ENCODE peak calls at places on chromosomes 1 and 21, in four cellular contexts. G, J, S and H are unnamed samples.

GRCh38 chr1:244388961-244389360 is 62.7 kb downstream of the ADSS2 start:
- DNase-seq in G (no peak), J (no peak), S (no peak), H (no peak)

GRCh38 chr1:61453111-61453961 is 271.6 kb downstream of the TM2D1 start:
- DNase-seq in G (peak), J (peak), S (peak), H (peak)

GRCh38 chr1:209646558-209646957 is 5.7 kb downstream of the LAMB3 start:
- DNase-seq in G (peak), J (no peak), S (no peak), H (no peak)

GRCh38 chr1:226424228-226425003 is 16.5 kb upstream of the PARP1 start:
- DNase-seq in G (peak), J (no peak), S (no peak), H (peak)

GRCh38 chr1:18037651-18038050 is 69.9 kb upstream of the IGSF21 start:
- DNase-seq in G (no peak), J (no peak), S (no peak), H (no peak)

GRCh38 chr1:82604524-82604923 is 803.8 kb downstream of the ADGRL2 start:
- DNase-seq in G (peak), J (no peak), S (peak), H (no peak)

GRCh38 chr1:116954450-116954849 is 44.7 kb downstream of the PTGFRN start:
- DNase-seq in G (no peak), J (no peak), S (no peak), H (no peak)

GRCh38 chr1:14282583-14283186 is 315.8 kb upstream of the KAZN start:
- DNase-seq in G (no peak), J (no peak), S (no peak), H (no peak)

GRCh38 chr1:40630488-40631223 is 34.8 kb downstream of the RIMS3 start:
- DNase-seq in G (peak), J (peak), S (no peak), H (peak)

GRCh38 chr1:164660415-164661174 is 101.6 kb downstream of the PBX1 start:
- DNase-seq in G (no peak), J (no peak), S (no peak), H (no peak)

GRCh38 chr1:26278835-26279597 is 870 bp upstream of the SH3BGRL3 start:
- DNase-seq in G (no peak), J (peak), S (no peak), H (peak)

GRCh38 chr1:6357243-6357929 is 36.2 kb downstream of the ACOT7 start:
- DNase-seq in G (no peak), J (no peak), S (no peak), H (no peak)

GRCh38 chr1:204319027-204319426 is 40.7 kb downstream of the PLEKHA6 start:
- DNase-seq in G (no peak), J (no peak), S (no peak), H (no peak)

GRCh38 chr1:14769486-14770274 is 171.2 kb downstream of the KAZN start:
- DNase-seq in G (no peak), J (no peak), S (no peak), H (no peak)

GRCh38 chr1:40919475-40920011 is 57.4 kb upstream of the CITED4 start:
- DNase-seq in G (no peak), J (no peak), S (no peak), H (no peak)

GRCh38 chr21:42233067-42233981 is 14.4 kb downstream of the ABCG1 start:
- DNase-seq in G (peak), J (peak), S (no peak), H (peak)

GRCh38 chr1:31433396-31433930 is 20.4 kb downstream of the SERINC2 start:
- DNase-seq in G (no peak), J (no peak), S (no peak), H (no peak)

GRCh38 chr1:59057211-59057694 is 239.6 kb upstream of the FGGY start:
- DNase-seq in G (peak), J (no peak), S (no peak), H (no peak)

GRCh38 chr1:84634536-84635205 is 55.6 kb downstream of the SSX2IP start:
- DNase-seq in G (peak), J (no peak), S (peak), H (no peak)

GRCh38 chr1:212976586-212976985 is 26.2 kb downstream of the VASH2 start:
- DNase-seq in G (no peak), J (no peak), S (no peak), H (no peak)

GRCh38 chr1:100045206-100045605 is 75.4 kb downstream of the SLC35A3 start:
- DNase-seq in G (no peak), J (no peak), S (no peak), H (no peak)

GRCh38 chr21:32367158-32367557 is 25.7 kb downstream of the URB1 start:
- DNase-seq in G (no peak), J (no peak), S (no peak), H (no peak)

GRCh38 chr1:16175610-16176553 is 20.0 kb upstream of the EPHA2 start:
- DNase-seq in G (peak), J (peak), S (no peak), H (peak)

GRCh38 chr1:54332781-54333585 is 73.2 kb downstream of the SSBP3 start:
- DNase-seq in G (no peak), J (no peak), S (no peak), H (no peak)

GRCh38 chr1:243742814-243743213 is 107.2 kb downstream of the AKT3 start:
- DNase-seq in G (no peak), J (no peak), S (no peak), H (peak)

GRCh38 chr1:164813781-164814180 is 254.8 kb downstream of the PBX1 start:
- DNase-seq in G (no peak), J (no peak), S (no peak), H (peak)

GRCh38 chr1:214511639-214511998 is 39.8 kb downstream of the PTPN14 start:
- DNase-seq in G (no peak), J (no peak), S (no peak), H (peak)

GRCh38 chr1:178953034-178953433 is 72.7 kb upstream of the FAM20B start:
- DNase-seq in G (no peak), J (no peak), S (no peak), H (no peak)

GRCh38 chr21:36208326-36209013 is 51.8 kb downstream of the DOP1B start:
- DNase-seq in G (no peak), J (no peak), S (no peak), H (no peak)

GRCh38 chr21:36210779-36211659 is 54.4 kb downstream of the DOP1B start:
- DNase-seq in G (no peak), J (no peak), S (no peak), H (no peak)

GRCh38 chr21:36212513-36212780 is 55.8 kb downstream of the DOP1B start:
- DNase-seq in G (no peak), J (no peak), S (no peak), H (no peak)

GRCh38 chr21:36209626-36210171 is 53.1 kb downstream of the DOP1B start:
- DNase-seq in G (peak), J (peak), S (no peak), H (peak)

DNA sequence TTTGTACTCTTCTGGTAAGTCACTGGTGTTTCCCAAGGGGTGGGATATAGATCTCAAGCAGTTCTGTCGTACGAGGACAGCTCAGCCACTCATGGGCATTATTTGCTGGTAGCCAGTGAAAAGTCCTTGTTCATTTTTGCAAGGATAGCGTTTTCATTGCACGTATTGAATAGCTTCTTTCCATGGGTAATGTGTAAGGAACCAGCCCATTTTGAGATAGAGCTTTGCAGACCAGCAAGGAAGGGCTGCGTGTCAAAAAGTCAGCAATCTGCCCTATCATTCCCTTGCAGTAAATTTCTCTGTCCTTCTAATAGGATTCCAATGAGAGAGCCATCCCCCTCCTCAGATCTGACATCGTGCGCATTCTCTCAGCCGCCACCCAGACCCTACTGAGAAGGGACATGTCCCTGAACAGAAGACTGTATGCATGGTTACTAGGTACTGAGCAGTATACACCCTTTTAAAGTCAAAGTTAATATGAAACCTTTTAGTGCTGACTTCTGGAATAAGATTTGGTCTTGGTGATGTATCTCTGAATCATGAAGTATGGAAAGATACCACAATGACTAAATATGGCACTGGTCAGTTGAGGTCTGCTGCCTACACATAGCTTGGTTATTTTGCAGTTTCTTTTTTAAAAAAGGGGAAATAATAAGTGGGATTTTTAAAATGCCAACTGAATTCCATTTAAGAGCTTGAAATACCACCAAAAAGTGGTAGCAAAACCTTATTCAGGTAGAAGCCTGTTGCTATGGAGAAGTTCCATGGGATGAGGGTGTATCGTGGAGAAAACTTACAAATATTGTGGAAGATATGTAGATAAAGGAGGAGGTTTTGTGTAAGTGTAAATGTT is 55.3 kb downstream of the DOP1B start:
- DNase-seq in G (no peak), J (no peak), S (no peak), H (no peak)
- TF ChIP-seq POLR2A in G (no peak), J (no peak), S (no peak), H (no peak)

DNA sequence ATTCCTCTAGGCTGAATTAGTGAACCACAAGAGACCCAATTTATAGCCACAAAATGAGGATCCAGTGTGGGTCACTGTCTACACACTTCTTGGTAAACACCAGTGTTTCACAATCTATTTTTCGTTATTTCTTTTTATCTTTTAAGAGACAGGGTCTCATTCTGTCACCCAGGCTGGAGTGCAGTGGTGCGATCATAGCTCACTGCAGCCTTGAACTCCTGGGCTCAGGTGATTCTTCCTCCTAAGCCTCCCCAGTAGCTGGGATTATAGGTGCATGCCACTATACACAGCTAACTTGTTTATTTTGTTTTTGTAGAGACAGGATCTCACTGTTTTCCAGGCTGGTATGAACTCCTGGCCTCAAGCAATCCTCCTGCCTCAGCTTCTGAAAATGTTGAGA is 29.3 kb upstream of the SLC45A3 start:
- DNase-seq in G (no peak), J (no peak), S (no peak), H (no peak)
- TF ChIP-seq JUN in G (no peak), J (no peak), S (no peak), H (no peak)

DNA sequence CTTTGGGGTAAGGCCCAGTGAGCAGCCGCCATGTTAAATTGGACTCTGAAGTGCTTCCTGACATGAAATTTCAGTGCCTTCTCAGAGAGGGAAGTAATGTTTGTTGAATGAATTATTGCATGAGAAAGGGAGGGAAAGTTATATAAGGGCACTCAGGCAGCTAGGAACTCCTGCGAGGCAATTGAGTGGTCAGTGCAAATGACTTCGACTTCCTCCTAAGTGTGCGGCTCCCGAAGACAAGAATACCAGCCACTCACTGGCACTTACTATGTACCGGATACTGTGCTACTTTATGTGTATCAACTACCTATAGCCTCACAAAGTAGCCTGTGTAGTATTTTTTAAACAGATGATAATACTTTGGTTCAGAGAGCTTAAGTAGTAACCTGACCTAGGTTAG is 52.5 kb downstream of the CNN3 start:
- DNase-seq in G (no peak), J (no peak), S (no peak), H (no peak)
- TF ChIP-seq POLR2A in G (no peak), J (no peak), S (no peak), H (no peak)

DNA sequence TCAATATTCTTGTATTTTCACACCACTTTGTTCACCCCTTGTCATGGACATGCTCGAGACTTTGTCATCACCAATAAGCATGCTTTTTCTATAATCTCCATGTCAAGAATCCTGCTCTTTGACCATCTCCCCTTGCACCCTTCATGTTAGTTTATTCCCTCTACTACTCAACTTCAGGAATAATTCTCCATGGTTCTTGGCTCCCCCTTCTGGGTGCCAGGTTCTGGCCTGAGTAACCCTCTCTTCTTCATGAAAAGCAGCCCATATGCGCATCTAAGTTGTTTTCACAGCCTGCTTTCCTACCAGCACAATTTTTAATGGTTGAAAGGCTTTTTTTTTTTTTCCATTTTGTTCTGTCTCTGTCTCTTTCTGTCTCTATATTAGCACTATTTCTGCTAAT is 160.7 kb downstream of the LEPR start:
- DNase-seq in G (no peak), J (no peak), S (no peak), H (peak)
- TF ChIP-seq JUN in G (no peak), J (no peak), S (no peak), H (no peak)

GRCh38 chr1:24928631-24929090 is 1.4 kb downstream of the RUNX3 start:
- DNase-seq in G (no peak), J (no peak), S (no peak), H (no peak)

GRCh38 chr1:24927886-24928630 is 2.0 kb downstream of the RUNX3 start:
- DNase-seq in G (no peak), J (no peak), S (no peak), H (peak)

GRCh38 chr1:24929876-24930702 is at the start of gene RUNX3:
- DNase-seq in G (peak), J (peak), S (no peak), H (no peak)

GRCh38 chr1:24930703-24931480 is 816 bp upstream of the RUNX3 start:
- DNase-seq in G (no peak), J (no peak), S (no peak), H (no peak)

DNA sequence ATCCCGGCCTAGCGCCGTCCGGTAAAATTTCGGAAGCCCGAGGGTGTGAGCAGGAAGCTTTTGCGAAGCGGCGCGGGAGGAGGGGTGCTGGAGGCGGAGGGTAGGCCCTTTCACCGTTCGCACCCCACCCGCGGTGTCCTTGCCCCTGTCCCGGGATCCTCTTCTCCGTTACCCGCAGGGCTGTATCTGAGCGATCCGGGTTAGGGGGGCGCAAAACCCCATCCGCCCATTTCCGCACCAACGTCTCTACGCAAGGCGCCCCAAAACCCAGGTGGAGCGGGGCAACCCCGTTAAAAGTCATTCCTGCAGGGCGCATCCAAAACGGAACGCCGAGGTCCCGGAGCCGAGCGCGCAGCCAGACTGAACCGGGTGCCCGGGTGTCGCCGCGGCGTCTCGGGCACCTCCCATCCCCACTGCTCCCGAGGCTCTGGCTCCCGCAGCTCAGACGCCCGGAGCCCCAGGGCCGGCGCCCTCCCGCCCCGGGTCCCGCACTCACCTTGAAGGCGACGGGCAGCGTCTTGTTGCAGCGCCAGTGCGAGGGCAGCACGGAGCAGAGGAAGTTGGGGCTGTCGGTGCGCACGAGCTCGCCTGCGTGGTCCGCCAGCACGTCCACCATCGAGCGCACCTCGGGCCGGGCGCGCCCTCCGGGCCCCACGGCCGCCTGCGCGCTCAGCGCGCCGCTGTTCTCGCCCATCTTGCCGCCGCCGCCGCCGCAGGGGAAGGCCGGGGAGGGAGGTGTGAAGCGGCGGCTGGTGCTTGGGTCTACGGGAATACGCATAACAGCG is 793 bp downstream of the RUNX3 start:
- DNase-seq in G (peak), J (no peak), S (no peak), H (no peak)
- TF ChIP-seq POLR2A in G (no peak), J (no peak), S (no peak), H (no peak)

GRCh38 chr1:229285424-229285823 is 14.5 kb downstream of the RAB4A start:
- DNase-seq in G (no peak), J (no peak), S (no peak), H (no peak)
- TF ChIP-seq JUN in G (no peak), J (no peak), S (no peak), H (no peak)

DNA sequence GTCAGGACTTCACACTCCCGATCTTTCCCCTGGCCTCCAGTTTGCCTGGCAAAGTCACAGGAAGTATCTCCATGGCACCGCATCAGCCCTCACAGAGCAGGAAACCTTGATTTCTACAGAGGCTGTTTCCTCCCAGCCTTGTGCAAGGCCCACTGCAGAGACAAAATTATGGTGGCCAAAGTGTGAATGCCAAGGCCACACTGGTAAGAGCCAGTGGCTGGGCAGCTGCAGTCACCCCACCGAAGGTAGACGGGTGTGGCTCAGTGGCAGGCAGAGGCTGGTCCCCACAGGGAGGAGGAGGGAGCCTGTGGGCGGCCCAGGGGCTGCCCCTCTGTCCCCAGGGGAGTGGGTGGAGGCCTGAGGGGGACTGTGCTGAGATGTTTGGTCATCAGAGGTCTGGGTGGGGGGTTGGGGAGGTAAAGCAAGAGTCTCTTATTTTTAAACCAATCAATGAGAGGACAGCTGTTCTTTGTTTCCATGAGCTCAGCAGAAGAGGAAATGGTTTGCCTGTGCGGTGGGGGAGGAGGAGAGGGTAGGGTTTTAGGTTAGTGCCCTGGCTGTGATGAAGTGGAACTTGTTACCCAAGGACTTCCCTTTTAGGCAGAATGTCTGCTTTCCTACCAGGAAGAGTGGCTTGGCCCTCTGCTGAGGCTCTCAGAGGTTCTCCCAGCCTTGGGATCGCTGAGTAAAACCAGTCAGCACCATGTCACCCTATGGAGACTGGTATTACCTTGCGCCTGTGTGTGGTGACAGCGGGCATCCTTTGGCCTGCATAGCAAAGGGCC is 18.0 kb upstream of the BTG2 start:
- DNase-seq in G (no peak), J (peak), S (no peak), H (peak)
- TF ChIP-seq POLR2A in G (no peak), J (no peak), S (no peak), H (no peak)

GRCh38 chr1:171939730-171940129 is 98.4 kb downstream of the DNM3 start:
- DNase-seq in G (no peak), J (no peak), S (no peak), H (no peak)
- TF ChIP-seq JUN in G (no peak), J (no peak), S (no peak), H (no peak)

GRCh38 chr1:78006491-78006890 is 1.8 kb downstream of the DNAJB4 start:
- DNase-seq in G (no peak), J (no peak), S (no peak), H (peak)

GRCh38 chr1:78004719-78005346 is at the start of gene DNAJB4:
- DNase-seq in G (peak), J (peak), S (no peak), H (peak)

GRCh38 chr1:78003882-78004718 is 639 bp upstream of the DNAJB4 start:
- DNase-seq in G (peak), J (peak), S (no peak), H (peak)

GRCh38 chr1:78005347-78005722 is 596 bp downstream of the DNAJB4 start:
- DNase-seq in G (no peak), J (no peak), S (no peak), H (no peak)

GRCh38 chr1:78005755-78006154 is 1.0 kb downstream of the DNAJB4 start:
- DNase-seq in G (peak), J (no peak), S (no peak), H (peak)
- TF ChIP-seq POLR2A in G (no peak), J (no peak), S (no peak), H (peak)